ENCODE peak calls at places on chromosome 19, in four cellular contexts. B, J, H and G are unnamed samples.

GRCh38 chr19:32626969-32627368 is 46.0 kb downstream of the PDCD5 start:
- DNase-seq in B (no peak), J (no peak), H (no peak), G (no peak)

GRCh38 chr19:47020132-47020805 is 632 bp downstream of the NPAS1 start:
- DNase-seq in B (no peak), J (no peak), H (no peak), G (peak)

GRCh38 chr19:5287066-5287465 is 53.5 kb downstream of the PTPRS start:
- DNase-seq in B (no peak), J (no peak), H (no peak), G (no peak)

GRCh38 chr19:10378124-10378523 is 2.2 kb downstream of the TYK2 start:
- DNase-seq in B (no peak), J (no peak), H (no peak), G (no peak)

GRCh38 chr19:41706741-41707501 is 1.5 kb upstream of the CEACAM5 start:
- DNase-seq in B (no peak), J (peak), H (no peak), G (peak)

GRCh38 chr19:28493881-28494280 is 719.1 kb downstream of the UQCRFS1 start:
- DNase-seq in B (peak), J (no peak), H (no peak), G (no peak)

GRCh38 chr19:46704379-46705076 is 12.4 kb downstream of the PRKD2 start:
- DNase-seq in B (peak), J (peak), H (peak), G (peak)

GRCh38 chr19:51511353-51511752 is 9.8 kb upstream of the SIGLEC12 start:
- DNase-seq in B (no peak), J (no peak), H (no peak), G (peak)

GRCh38 chr19:15780595-15781418 is 6.7 kb upstream of the OR10H5 start:
- DNase-seq in B (peak), J (no peak), H (no peak), G (no peak)

GRCh38 chr19:4241824-4242430 is 5.0 kb upstream of the YJU2 start:
- DNase-seq in B (no peak), J (no peak), H (no peak), G (no peak)

GRCh38 chr19:16608290-16608704 is 19.7 kb downstream of the MED26 start:
- DNase-seq in B (peak), J (peak), H (no peak), G (no peak)

GRCh38 chr19:58003153-58003828 is 671 bp upstream of the ZNF606 start:
- DNase-seq in B (no peak), J (no peak), H (no peak), G (no peak)

GRCh38 chr19:46391296-46392251 is 21.8 kb downstream of the CCDC8 start:
- DNase-seq in B (peak), J (no peak), H (no peak), G (no peak)

GRCh38 chr19:9827325-9828238 is at the start of gene UBL5:
- DNase-seq in B (peak), J (peak), H (peak), G (peak)

GRCh38 chr19:38224014-38224862 is at the start of gene DPF1:
- DNase-seq in B (no peak), J (no peak), H (no peak), G (peak)

GRCh38 chr19:43101950-43102349 is 19.4 kb upstream of the PSG2 start:
- DNase-seq in B (no peak), J (no peak), H (no peak), G (no peak)

GRCh38 chr19:48102870-48103751 is 7.5 kb downstream of the PLA2G4C start:
- DNase-seq in B (no peak), J (peak), H (no peak), G (peak)

GRCh38 chr19:17328517-17329060 is 6.1 kb downstream of the ANO8 start:
- DNase-seq in B (no peak), J (no peak), H (no peak), G (no peak)

GRCh38 chr19:3270908-3271307 is 46.4 kb downstream of the CELF5 start:
- DNase-seq in B (no peak), J (no peak), H (no peak), G (peak)

GRCh38 chr19:14383898-14384669 is 2.8 kb downstream of the ADGRE5 start:
- DNase-seq in B (peak), J (peak), H (no peak), G (no peak)

GRCh38 chr19:40741527-40742390 is 8.5 kb downstream of the ACTMAP start:
- DNase-seq in B (no peak), J (no peak), H (no peak), G (no peak)

GRCh38 chr19:6753178-6754031 is 13.8 kb downstream of the SH2D3A start:
- DNase-seq in B (peak), J (peak), H (peak), G (peak)

GRCh38 chr19:2469102-2469914 is 6.6 kb upstream of the GADD45B start:
- DNase-seq in B (no peak), J (peak), H (no peak), G (no peak)

GRCh38 chr19:45729774-45730388 is 815 bp downstream of the FBXO46 start:
- DNase-seq in B (no peak), J (peak), H (no peak), G (no peak)

GRCh38 chr19:54208784-54209057 is 8.1 kb downstream of the RPS9 start:
- DNase-seq in B (no peak), J (no peak), H (no peak), G (no peak)

GRCh38 chr19:48398329-48399235 is 5.1 kb downstream of the GRIN2D start:
- DNase-seq in B (peak), J (peak), H (peak), G (peak)

GRCh38 chr19:11927227-11927626 is 2.3 kb downstream of the ZNF700 start:
- DNase-seq in B (no peak), J (no peak), H (no peak), G (no peak)

GRCh38 chr19:11924886-11925583 is at the start of gene ZNF700:
- DNase-seq in B (peak), J (peak), H (peak), G (peak)

DNA sequence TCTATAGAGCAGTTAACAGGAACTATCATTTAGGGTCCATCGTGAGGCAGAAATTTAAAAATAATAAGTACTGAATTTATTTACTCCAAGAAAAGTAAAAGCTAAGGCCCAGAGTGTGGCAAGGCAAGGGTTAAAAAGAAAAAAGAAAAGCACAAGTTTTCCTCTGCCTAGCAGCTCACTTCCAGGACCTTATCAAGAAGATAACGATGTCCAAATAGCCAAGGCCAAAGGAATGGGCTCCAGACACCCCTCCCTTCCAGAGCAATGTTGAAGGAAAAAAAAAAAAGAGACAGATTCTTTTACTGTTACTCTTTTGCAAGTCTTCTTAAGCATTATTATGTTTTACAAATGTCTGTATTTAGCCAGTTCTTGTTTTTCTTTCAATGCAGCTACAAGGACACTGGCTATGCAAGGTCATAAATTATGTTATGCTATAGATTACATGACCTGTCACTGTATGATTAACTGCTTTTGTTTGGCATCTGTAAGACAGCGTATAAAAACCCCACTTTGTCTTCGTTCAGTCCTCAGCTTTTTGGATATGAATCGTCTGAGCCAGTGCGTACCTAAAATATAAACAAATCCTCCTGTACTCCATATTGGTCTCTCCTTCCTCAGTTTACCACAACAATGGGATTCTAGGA is 2.9 kb upstream of the ZNF700 start:
- DNase-seq in B (no peak), J (no peak), H (no peak), G (no peak)
- TF ChIP-seq EP300 in B (no peak), J (no peak), H (no peak), G (no peak)

GRCh38 chr19:56091751-56092546 is 29.1 kb downstream of the ZNF787 start:
- DNase-seq in B (no peak), J (no peak), H (no peak), G (no peak)
- H3K27ac ChIP-seq in B (no peak), J (no peak), H (no peak), G (no peak)

GRCh38 chr19:56956503-56957226 is 116.1 kb upstream of the PEG3 start:
- DNase-seq in B (no peak), J (no peak), H (no peak), G (no peak)

GRCh38 chr19:56953411-56953810 is 112.9 kb upstream of the PEG3 start:
- DNase-seq in B (no peak), J (no peak), H (no peak), G (no peak)

GRCh38 chr19:56959211-56959610 is 118.7 kb upstream of the PEG3 start:
- DNase-seq in B (no peak), J (no peak), H (no peak), G (no peak)

GRCh38 chr19:56958428-56958827 is 117.9 kb upstream of the PEG3 start:
- DNase-seq in B (no peak), J (no peak), H (no peak), G (no peak)

GRCh38 chr19:56955637-56956216 is 115.2 kb upstream of the PEG3 start:
- DNase-seq in B (no peak), J (no peak), H (no peak), G (no peak)
- TF ChIP-seq EP300 in B (no peak), J (no peak), H (no peak), G (no peak)

GRCh38 chr19:49652723-49653465 is 10.9 kb downstream of the SCAF1 start:
- DNase-seq in B (no peak), J (no peak), H (no peak), G (no peak)
- H3K27ac ChIP-seq in B (no peak), J (no peak), H (no peak), G (no peak)